ENCODE peak calls at places on chromosomes 7 and 10, in seven cellular contexts. X is stimulated activated CD4-positive, alpha-beta T cell treated with anti-CD3 and anti-CD28 coated beads, Interleukin-4, amount 100 ng/mL, for 4 hours; E is A549; J is posterior cingulate gyrus; N is HEK293T; V is AG09319; I is activated CD8-positive, alpha-beta memory T cell treated with anti-CD3 and anti-CD28 coated beads for 48 hours. C is an unnamed sample.

GRCh38 chr7:31003721-31004120 is 40.0 kb downstream of the GHRHR start:
- DNase-seq in I (no peak), X (no peak), J (peak; percentile 6), E (no peak), V (no peak), N (no peak), C (no peak)

GRCh38 chr10:35545878-35546631 is 59.1 kb upstream of the GJD4 start:
- DNase-seq in J (no peak), V (peak; percentile 1), I (no peak), N (no peak), X (no peak), E (no peak), C (no peak)

GRCh38 chr7:1847260-1848001 is 177.4 kb downstream of the ELFN1 start:
- DNase-seq in J (peak; percentile 82), N (no peak), X (no peak), V (no peak), E (no peak), I (no peak), C (no peak)

GRCh38 chr10:64091889-64092288 is 570.7 kb downstream of the REEP3 start:
- DNase-seq in J (peak; percentile 84), I (no peak), N (peak; percentile 12), V (no peak), X (no peak), E (no peak), C (peak; percentile 32)

GRCh38 chr10:28036587-28036986 is 37.7 kb upstream of the ODAD2 start:
- DNase-seq in I (no peak), J (no peak), V (no peak), E (no peak), X (no peak), N (no peak), C (no peak)

GRCh38 chr7:2309889-2310331 is 4.3 kb downstream of the SNX8 start:
- DNase-seq in V (no peak), N (no peak), X (no peak), E (peak; percentile 78), J (peak; percentile 45), I (no peak), C (no peak)

GRCh38 chr10:89091501-89091900 is 100.9 kb downstream of the FAS start:
- DNase-seq in N (no peak), I (no peak), V (no peak), E (no peak), X (no peak), J (no peak), C (no peak)

GRCh38 chr10:62528441-62528840 is 154.3 kb downstream of the ZNF365 start:
- DNase-seq in N (no peak), E (no peak), I (no peak), J (no peak), X (no peak), V (no peak), C (no peak)

GRCh38 chr10:33155720-33156638 is 178.5 kb downstream of the NRP1 start:
- DNase-seq in J (no peak), N (peak; percentile 25), E (peak; percentile 89), I (no peak), V (peak; percentile 49), X (peak; percentile 33), C (peak; percentile 62)

GRCh38 chr7:40866601-40867000 is 731.8 kb downstream of the SUGCT start:
- DNase-seq in V (no peak), J (no peak), I (no peak), E (no peak), N (no peak), X (no peak), C (no peak)

GRCh38 chr10:51386248-51386885 is 312.1 kb downstream of the PRKG1 start:
- DNase-seq in E (no peak), J (no peak), X (no peak), N (no peak), V (no peak), I (no peak), C (no peak)

GRCh38 chr7:143104759-143105158 is 27.1 kb upstream of the PIP start:
- DNase-seq in X (no peak), I (no peak), N (no peak), J (no peak), E (no peak), V (no peak), C (no peak)

GRCh38 chr7:154571772-154572171 is 431.2 kb downstream of the PAXIP1 start:
- DNase-seq in E (no peak), V (no peak), N (no peak), X (no peak), I (no peak), J (no peak), C (no peak)

GRCh38 chr10:43198682-43199005 is 60.4 kb downstream of the CSGALNACT2 start:
- DNase-seq in I (no peak), E (no peak), V (no peak), J (no peak), X (no peak), N (no peak), C (no peak)

GRCh38 chr10:86261933-86262665 is 104.5 kb downstream of the GRID1 start:
- DNase-seq in X (no peak), E (peak; percentile 66), N (peak; percentile 34), J (peak; percentile 93), I (no peak), V (no peak), C (peak; percentile 3)

GRCh38 chr7:79471283-79471682 is 17.8 kb upstream of the MAGI2 start:
- DNase-seq in X (no peak), N (no peak), J (no peak), I (no peak), V (no peak), E (no peak), C (no peak)

GRCh38 chr7:105365541-105366534 is 22.9 kb downstream of the SRPK2 start:
- DNase-seq in E (no peak), X (no peak), V (no peak), I (no peak), J (no peak), N (no peak), C (no peak)